ENCODE peak calls at places on chromosomes 13 and 19, in six cellular contexts. P is fibroblast of lung, T is lower lobe of right lung, E is body of pancreas, F is left lung, W is IMR-90. C is an unnamed sample. For H3K4me1, the result is how much of the 10 kb centered on the place peaks cover.

GRCh38 chr19:17467471-17468301 is 2.6 kb upstream of the SLC27A1 start:
- DNase-seq in W (no peak), F (peak), P (no peak), T (no peak), E (no peak), C (no peak)

GRCh38 chr19:2426661-2427322 is 594 bp downstream of the TIMM13 start:
- DNase-seq in W (peak), E (peak), T (peak), F (peak), P (peak), C (peak)

GRCh38 chr13:103222683-103223082 is 156.5 kb upstream of the SLC10A2 start:
- DNase-seq in F (no peak), W (no peak), T (no peak), E (no peak), P (peak), C (no peak)

GRCh38 chr13:64884976-64885375 is 2345.2 kb downstream of the PCDH9 start:
- DNase-seq in E (no peak), P (no peak), T (no peak), W (peak), F (no peak), C (no peak)

GRCh38 chr19:28509079-28509895 is 703.7 kb downstream of the UQCRFS1 start:
- DNase-seq in T (no peak), F (no peak), E (no peak), P (no peak), W (no peak), C (no peak)

GRCh38 chr13:33785384-33785783 is 32.6 kb upstream of the RFC3 start:
- DNase-seq in T (no peak), E (no peak), P (no peak), F (no peak), W (no peak), C (no peak)

GRCh38 chr19:31448221-31448657 is 99.0 kb upstream of the TSHZ3 start:
- DNase-seq in W (peak), T (peak), F (peak), P (peak), E (peak), C (peak)

GRCh38 chr13:30493670-30494381 is 28.1 kb upstream of the HMGB1 start:
- DNase-seq in P (no peak), T (no peak), W (no peak), F (no peak), E (peak), C (no peak)

GRCh38 chr13:83839158-83839557 is 43.1 kb downstream of the SLITRK1 start:
- DNase-seq in T (no peak), F (no peak), W (no peak), P (no peak), E (no peak), C (no peak)

GRCh38 chr13:111202149-111202548 is 87.0 kb downstream of the ARHGEF7 start:
- DNase-seq in W (no peak), E (no peak), P (no peak), F (no peak), T (no peak), C (no peak)

GRCh38 chr19:23409392-23410048 is 14.2 kb upstream of the ZNF91 start:
- DNase-seq in W (no peak), E (no peak), T (no peak), P (no peak), F (no peak), C (no peak)

GRCh38 chr13:49097374-49097773 is 121.7 kb downstream of the FNDC3A start:
- DNase-seq in F (no peak), E (no peak), T (no peak), W (peak), P (peak), C (no peak)

GRCh38 chr19:19201697-19202630 is 1.2 kb downstream of the NR2C2AP start:
- DNase-seq in F (no peak), E (no peak), P (no peak), W (no peak), T (no peak), C (no peak)

GRCh38 chr19:37986048-37986750 is 79.2 kb downstream of the SIPA1L3 start:
- DNase-seq in T (no peak), W (no peak), E (no peak), F (no peak), P (no peak), C (no peak)

GRCh38 chr13:109773276-109773675 is 13.1 kb downstream of the IRS2 start:
- DNase-seq in F (no peak), E (no peak), W (no peak), T (no peak), P (no peak), C (peak)

GRCh38 chr13:29959621-29960020 is 109.2 kb upstream of the UBL3 start:
- DNase-seq in F (no peak), P (no peak), E (no peak), W (no peak), T (no peak), C (no peak)

GRCh38 chr19:1472227-1473055 is 6.6 kb downstream of the C19orf25 start:
- DNase-seq in T (peak), E (no peak), F (no peak), W (no peak), P (no peak), C (no peak)

GRCh38 chr19:18920400-18920799 is 885 bp downstream of the DDX49 start:
- DNase-seq in T (no peak), F (no peak), P (no peak), W (no peak), E (no peak), C (no peak)

GRCh38 chr13:27666951-27667350 is 45.3 kb downstream of the POLR1D start:
- DNase-seq in T (no peak), P (no peak), E (no peak), W (no peak), F (no peak), C (no peak)

GRCh38 chr19:47618771-47619170 is 9.8 kb downstream of the BICRA start:
- DNase-seq in T (no peak), P (peak), E (peak), W (peak), F (no peak), C (peak)

GRCh38 chr19:56341948-56342347 is 27.3 kb upstream of the ZSCAN5A start:
- DNase-seq in F (no peak), P (no peak), T (no peak), W (no peak), E (no peak), C (no peak)

GRCh38 chr13:113863511-113864302 is at the start of gene GAS6:
- DNase-seq in P (peak), E (peak), F (peak), W (no peak), T (peak), C (peak)

GRCh38 chr13:101408154-101408553 is 8.2 kb downstream of the NALCN start:
- DNase-seq in T (no peak), E (no peak), P (no peak), F (no peak), W (no peak), C (no peak)

GRCh38 chr13:101447852-101448251 is 4.6 kb upstream of the ITGBL1 start:
- DNase-seq in T (no peak), P (peak), F (no peak), W (peak), E (no peak), C (no peak)

GRCh38 chr13:113084943-113085540 is 20.5 kb upstream of the F7 start:
- DNase-seq in T (peak), E (no peak), W (no peak), F (peak), P (no peak), C (no peak)

GRCh38 chr19:41351339-41352245 is 2.1 kb downstream of the TGFB1 start:
- DNase-seq in T (peak), P (no peak), W (peak), E (no peak), F (peak), C (peak)

GRCh38 chr19:7916137-7916907 is 1.7 kb downstream of the TGFBR3L start:
- DNase-seq in P (no peak), W (no peak), F (peak), E (no peak), T (peak), C (peak)

GRCh38 chr13:28707629-28708427 is 10.9 kb downstream of the SLC46A3 start:
- DNase-seq in F (no peak), W (peak), E (no peak), T (no peak), P (peak), C (no peak)

GRCh38 chr19:3746371-3747056 is 15.0 kb downstream of the APBA3 start:
- DNase-seq in W (no peak), T (no peak), E (no peak), P (no peak), F (peak), C (no peak)

DNA sequence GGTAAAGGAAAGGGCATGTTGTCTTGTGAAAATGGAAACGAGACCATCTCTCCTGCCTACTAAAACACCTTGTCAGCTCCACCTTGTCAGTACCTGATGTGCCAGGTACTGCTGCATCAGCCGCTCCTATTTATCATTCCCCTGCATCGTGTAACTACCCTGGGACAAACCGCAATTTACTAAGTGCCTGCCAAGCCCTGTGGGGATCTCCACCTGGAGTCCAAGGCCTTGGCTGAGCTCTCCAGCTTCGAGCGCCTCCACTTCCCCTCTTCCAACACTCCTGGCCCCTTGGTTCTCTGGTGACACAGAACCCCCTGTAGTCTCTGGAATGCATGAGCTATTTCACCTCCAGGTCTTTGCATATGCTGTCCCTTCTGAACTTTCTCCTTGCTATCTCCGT is 25.9 kb upstream of the CCNP start:
- DNase-seq in P (no peak), E (no peak), T (no peak), W (no peak), F (no peak), C (no peak)
- H3K4me1 ChIP-seq in P (under half), E (under half), T (under half), W (under half), F (under half), C (under half)

DNA sequence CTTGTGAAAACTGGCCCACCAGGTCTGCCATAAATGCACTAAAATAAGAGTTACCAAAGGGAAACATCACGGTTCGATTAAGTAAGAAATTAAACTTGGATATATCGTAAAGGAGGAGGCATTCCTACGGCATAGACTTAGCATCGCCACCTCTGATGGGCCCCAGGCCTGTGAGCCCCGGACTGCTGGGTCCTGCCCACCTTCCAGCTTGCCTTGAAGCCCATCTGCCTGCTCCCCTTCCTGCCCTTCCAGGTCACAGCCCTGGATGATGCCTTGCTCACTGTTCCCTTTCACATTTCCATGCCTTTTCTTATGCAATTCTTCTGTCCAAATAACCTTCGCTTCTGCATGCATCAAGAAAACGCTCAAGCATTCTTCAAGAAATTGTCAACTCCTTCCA is 91.3 kb downstream of the DOCK9 start:
- DNase-seq in E (no peak), P (no peak), F (no peak), W (no peak), T (no peak), C (no peak)
- H3K4me3 ChIP-seq in E (no peak), P (no peak), F (no peak), W (no peak), T (no peak), C (no peak)

DNA sequence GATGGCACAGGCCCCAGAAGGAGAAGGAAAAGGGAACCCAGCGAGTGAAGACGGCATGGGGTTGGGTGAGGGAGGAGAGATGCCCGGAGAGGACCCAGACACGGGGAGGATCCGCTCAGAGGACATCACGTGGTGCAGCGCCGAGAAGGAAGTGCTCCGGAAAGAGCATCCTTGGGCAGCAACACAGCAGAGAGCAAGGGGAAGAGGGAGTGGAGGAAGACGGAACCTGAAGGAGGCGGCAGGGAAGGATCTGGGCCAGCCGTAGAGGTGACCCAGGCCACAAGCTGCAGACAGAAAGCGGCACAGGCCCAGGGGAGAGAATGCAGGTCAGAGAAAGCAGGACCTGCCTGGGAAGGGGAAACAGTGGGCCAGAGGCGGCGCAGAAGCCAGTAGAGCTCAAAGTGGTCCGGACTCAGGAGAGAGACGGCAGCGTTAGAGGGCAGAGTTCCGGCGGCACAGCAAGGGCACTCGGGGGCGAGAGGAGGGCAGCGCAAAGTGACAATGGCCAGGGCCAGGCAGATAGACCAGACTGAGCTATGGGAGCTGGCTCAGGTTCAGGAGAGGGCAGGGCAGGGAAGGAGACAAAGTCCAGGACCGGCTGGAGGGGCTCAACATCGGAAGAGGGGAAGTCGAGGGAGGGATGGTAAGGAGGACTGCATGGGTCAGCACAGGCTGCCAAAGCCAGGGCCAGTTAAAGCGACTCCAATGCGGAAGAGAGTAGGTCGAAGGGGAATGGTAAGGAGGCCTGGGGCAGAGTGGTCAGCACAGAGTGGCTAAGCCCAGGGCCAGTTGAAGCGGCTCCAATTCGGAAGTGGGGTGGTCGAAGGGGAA is 990 bp downstream of the PPP1R12C start:
- DNase-seq in P (peak), F (peak), E (peak), T (peak), W (peak), C (peak)
- TF ChIP-seq CTCF in P (no peak), F (no peak), E (no peak), T (no peak), W (no peak), C (no peak)

DNA sequence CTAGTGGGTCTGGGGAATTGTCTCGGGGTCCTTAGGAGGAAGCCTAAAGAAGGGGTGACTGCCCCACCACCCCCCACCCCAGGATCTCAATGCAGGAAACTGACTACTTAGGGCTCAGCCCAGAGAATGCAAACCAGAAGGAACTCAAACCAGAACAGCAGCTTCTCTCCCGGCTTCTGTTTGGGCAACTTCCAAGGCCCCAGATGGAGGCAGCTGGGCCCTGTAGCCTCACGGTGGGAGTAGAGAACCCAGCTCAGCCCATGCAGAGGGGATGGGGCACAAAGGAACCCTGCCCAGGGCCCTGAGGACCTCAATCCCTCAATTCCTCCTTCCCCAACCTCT is 2.3 kb downstream of the ADGRE5 start:
- DNase-seq in W (peak), E (no peak), T (no peak), F (no peak), P (peak), C (no peak)
- H3K4me1 ChIP-seq in W (under half), E (under half), T (half or more), F (under half), P (under half), C (under half)

C was measured in adrenal gland.